ENCODE peak calls at places on chromosomes 3 and 15, in eight cellular contexts. C is tibial nerve, D is NB4, B is IMR-90, U is body of pancreas, V is omental fat pad, R is adrenal gland, O is lower leg skin. X is an unnamed sample.

GRCh38 chr3:111012388-111013248 is 59.0 kb upstream of the NECTIN3 start:
- DNase-seq in R (no peak), B (no peak), V (no peak), O (no peak), D (peak), C (no peak), U (peak), X (peak)

GRCh38 chr3:113898892-113899291 is 48.9 kb upstream of the ZDHHC23 start:
- DNase-seq in O (no peak), B (peak), D (peak), V (no peak), C (no peak), R (no peak), U (no peak), X (peak)

GRCh38 chr15:74867562-74868458 is 5.4 kb downstream of the SCAMP2 start:
- DNase-seq in R (peak), D (peak), B (no peak), V (no peak), U (no peak), O (peak), C (no peak), X (no peak)

GRCh38 chr3:45792516-45793172 is 3.7 kb downstream of the SLC6A20 start:
- DNase-seq in O (no peak), B (no peak), C (no peak), D (no peak), V (no peak), U (no peak), R (no peak), X (no peak)

GRCh38 chr3:66431494-66431893 is 69.3 kb downstream of the LRIG1 start:
- DNase-seq in B (peak), U (no peak), V (no peak), C (peak), R (no peak), O (no peak), D (no peak), X (peak)

GRCh38 chr3:24548278-24548677 is 53.6 kb upstream of the THRB start:
- DNase-seq in C (no peak), O (no peak), U (no peak), B (no peak), D (no peak), R (no peak), V (no peak), X (no peak)

GRCh38 chr3:152470893-152471292 is 202.2 kb downstream of the MBNL1 start:
- DNase-seq in O (no peak), C (no peak), B (no peak), R (no peak), U (no peak), D (no peak), V (no peak), X (no peak)

GRCh38 chr15:30956216-30956803 is 35.1 kb downstream of the MTMR10 start:
- DNase-seq in O (no peak), C (no peak), D (peak), U (no peak), V (no peak), R (no peak), B (peak), X (peak)

GRCh38 chr15:70217246-70218160 is 119.8 kb upstream of the TLE3 start:
- DNase-seq in C (no peak), O (no peak), U (no peak), B (no peak), R (no peak), D (no peak), V (no peak), X (no peak)

GRCh38 chr3:190044142-190044541 is 76.6 kb downstream of the P3H2 start:
- DNase-seq in R (no peak), O (no peak), B (peak), D (no peak), V (no peak), U (no peak), C (no peak), X (peak)

GRCh38 chr3:86814918-86815655 is 175.9 kb downstream of the VGLL3 start:
- DNase-seq in C (no peak), D (no peak), B (peak), O (no peak), V (no peak), R (no peak), U (no peak), X (peak)

GRCh38 chr3:24526640-24527237 is 32.1 kb upstream of the THRB start:
- DNase-seq in C (no peak), V (no peak), B (no peak), D (no peak), O (no peak), U (no peak), R (no peak), X (no peak)

GRCh38 chr3:115512565-115513410 is 110.5 kb upstream of the GAP43 start:
- DNase-seq in O (no peak), D (no peak), C (no peak), V (no peak), R (peak), U (peak), B (peak), X (peak)

GRCh38 chr3:157493627-157494550 is 9.3 kb downstream of the VEPH1 start:
- DNase-seq in D (peak), B (peak), C (no peak), R (no peak), U (no peak), V (no peak), O (no peak), X (peak)

GRCh38 chr3:14962762-14963161 is 15.4 kb downstream of the NR2C2 start:
- DNase-seq in O (no peak), B (peak), V (no peak), C (no peak), D (no peak), U (no peak), R (no peak), X (no peak)

GRCh38 chr3:11393401-11393800 is 121.2 kb downstream of the ATG7 start:
- DNase-seq in V (no peak), R (no peak), B (no peak), C (no peak), U (no peak), D (no peak), O (no peak), X (no peak)

GRCh38 chr3:65672876-65673815 is 365.6 kb downstream of the MAGI1 start:
- DNase-seq in O (peak), V (peak), D (peak), U (peak), R (peak), C (peak), B (peak), X (peak)

GRCh38 chr3:17479681-17480405 is 262.6 kb downstream of the TBC1D5 start:
- DNase-seq in D (no peak), C (no peak), R (no peak), V (no peak), U (no peak), O (no peak), B (no peak), X (no peak)

GRCh38 chr15:41377978-41378377 is 24.3 kb downstream of the NDUFAF1 start:
- DNase-seq in C (no peak), R (no peak), U (no peak), V (no peak), D (no peak), O (no peak), B (no peak), X (no peak)

GRCh38 chr3:181487236-181487978 is 224.3 kb upstream of the SOX2 start:
- DNase-seq in D (peak), V (no peak), O (no peak), C (no peak), B (no peak), U (peak), R (no peak), X (no peak)

GRCh38 chr3:192727032-192727847 is at the start of gene FGF12:
- DNase-seq in C (peak), U (peak), O (no peak), D (no peak), B (peak), R (peak), V (peak), X (peak)

GRCh38 chr15:39744334-39745103 is 38.1 kb downstream of the FSIP1 start:
- DNase-seq in D (no peak), R (no peak), C (no peak), B (no peak), O (no peak), V (no peak), U (no peak), X (no peak)

GRCh38 chr3:150128126-150128525 is 157.4 kb upstream of the PFN2 start:
- DNase-seq in V (no peak), R (no peak), B (no peak), U (no peak), C (no peak), D (no peak), O (no peak), X (no peak)

GRCh38 chr3:197104738-197105137 is 75.1 kb upstream of the MELTF start:
- DNase-seq in C (no peak), R (no peak), U (peak), V (no peak), B (peak), D (no peak), O (no peak), X (peak)

GRCh38 chr3:152656207-152657001 is 178.5 kb upstream of the P2RY1 start:
- DNase-seq in B (no peak), R (no peak), U (no peak), D (peak), C (no peak), V (no peak), O (no peak), X (peak)

GRCh38 chr15:36331531-36332275 is 247.7 kb upstream of the CDIN1 start:
- DNase-seq in V (no peak), D (no peak), C (no peak), O (no peak), B (no peak), R (no peak), U (no peak), X (peak)

GRCh38 chr3:188661801-188662200 is 507.8 kb downstream of the LPP start:
- DNase-seq in C (no peak), D (no peak), U (no peak), B (peak), R (no peak), V (no peak), O (no peak), X (no peak)

GRCh38 chr3:188659444-188660100 is 505.6 kb downstream of the LPP start:
- DNase-seq in V (no peak), U (no peak), B (no peak), D (no peak), C (no peak), R (no peak), O (no peak), X (peak)

GRCh38 chr3:188662214-188662613 is 508.3 kb downstream of the LPP start:
- DNase-seq in U (no peak), O (no peak), B (no peak), R (no peak), C (no peak), V (no peak), D (no peak), X (no peak)

GRCh38 chr3:188663839-188664238 is 507.9 kb upstream of the TPRG1 start:
- DNase-seq in V (no peak), R (no peak), D (no peak), C (no peak), B (no peak), O (no peak), U (no peak), X (no peak)

GRCh38 chr3:188664795-188665194 is 507.0 kb upstream of the TPRG1 start:
- DNase-seq in U (peak), O (no peak), R (no peak), B (no peak), C (no peak), D (peak), V (no peak), X (no peak)
- TF ChIP-seq CTCF in U (peak), O (no peak), R (no peak), B (peak), C (no peak), D (peak), V (no peak), X (peak)

GRCh38 chr3:184290331-184290730 is 8.7 kb upstream of the PSMD2 start:
- DNase-seq in O (no peak), C (no peak), U (no peak), B (no peak), D (no peak), V (no peak), R (no peak), X (no peak)

GRCh38 chr3:184283681-184284080 is 7.9 kb downstream of the ECE2 start:
- DNase-seq in U (no peak), O (no peak), V (no peak), B (no peak), R (no peak), D (no peak), C (no peak), X (no peak)

GRCh38 chr3:184289426-184289938 is 9.6 kb upstream of the PSMD2 start:
- DNase-seq in D (peak), B (peak), V (no peak), C (no peak), O (no peak), U (peak), R (peak), X (peak)

GRCh38 chr3:184282941-184283340 is 7.1 kb downstream of the ECE2 start:
- DNase-seq in U (no peak), B (no peak), C (no peak), V (no peak), D (peak), O (no peak), R (no peak), X (peak)

GRCh38 chr3:184284696-184285095 is 8.9 kb downstream of the ECE2 start:
- DNase-seq in R (peak), B (peak), V (no peak), U (peak), O (no peak), C (no peak), D (peak), X (peak)
- TF ChIP-seq CTCF in R (peak), B (peak), V (no peak), U (peak), O (no peak), C (no peak), D (peak), X (peak)

GRCh38 chr3:50189989-50190388 is 1.4 kb upstream of the GNAT1 start:
- DNase-seq in B (no peak), R (no peak), O (no peak), C (no peak), D (no peak), V (no peak), U (no peak), X (no peak)
- TF ChIP-seq CTCF in B (no peak), R (no peak), O (no peak), C (no peak), D (no peak), V (no peak), U (no peak), X (no peak)

GRCh38 chr3:124108446-124108845 is 116.5 kb upstream of the ROPN1 start:
- DNase-seq in D (no peak), V (no peak), O (no peak), C (no peak), U (no peak), B (no peak), R (no peak), X (no peak)
- TF ChIP-seq CTCF in D (no peak), V (no peak), O (no peak), C (no peak), U (no peak), B (no peak), R (no peak), X (no peak)

GRCh38 chr3:195897853-195898415 is 10.4 kb downstream of the TNK2 start:
- DNase-seq in O (no peak), C (no peak), V (no peak), R (no peak), D (no peak), U (no peak), B (no peak), X (no peak)
- TF ChIP-seq CTCF in O (no peak), C (no peak), V (no peak), R (no peak), D (no peak), U (no peak), B (no peak), X (no peak)

GRCh38 chr3:179812096-179812382 is 159.2 kb downstream of the USP13 start:
- DNase-seq in O (no peak), U (no peak), D (no peak), B (no peak), V (no peak), C (no peak), R (no peak), X (no peak)

GRCh38 chr3:179809639-179810038 is 156.8 kb downstream of the USP13 start:
- DNase-seq in D (no peak), R (no peak), B (no peak), C (no peak), O (no peak), U (no peak), V (no peak), X (no peak)

GRCh38 chr3:179807588-179807987 is 154.7 kb downstream of the USP13 start:
- DNase-seq in R (no peak), C (no peak), B (no peak), U (no peak), V (no peak), D (no peak), O (no peak), X (no peak)

GRCh38 chr3:179806177-179806576 is 153.3 kb downstream of the USP13 start:
- DNase-seq in C (no peak), D (no peak), U (no peak), V (no peak), O (no peak), R (no peak), B (peak), X (peak)

GRCh38 chr3:179811321-179812095 is 158.7 kb downstream of the USP13 start:
- DNase-seq in O (no peak), C (no peak), U (peak), D (peak), V (no peak), R (peak), B (peak), X (peak)
- TF ChIP-seq CTCF in O (no peak), C (peak), U (peak), D (peak), V (no peak), R (peak), B (peak), X (peak)

GRCh38 chr3:106685751-106686150 is 691.5 kb upstream of the CCDC54 start:
- DNase-seq in O (no peak), B (no peak), V (no peak), U (no peak), R (no peak), C (no peak), D (no peak), X (no peak)
- TF ChIP-seq CTCF in O (no peak), B (no peak), V (no peak), U (no peak), R (no peak), C (no peak), D (no peak), X (no peak)